ENCODE peak calls at places on chromosome 14, in eight cellular contexts. Y is transverse colon, T is A549, F is AG09309, U is heart right ventricle, M is RWPE2, Q is psoas muscle, L is lung. X is an unnamed sample.

GRCh38 chr14:92135269-92135668 is 13.5 kb downstream of the CPSF2 start:
- DNase-seq in U (no peak), Y (no peak), T (peak; percentile 59), L (no peak), F (no peak), M (no peak), Q (no peak), X (peak; percentile 68)

GRCh38 chr14:98140862-98141261 is 1131.1 kb downstream of the BCL11B start:
- DNase-seq in F (no peak), Q (no peak), L (no peak), U (no peak), Y (no peak), M (no peak), T (no peak), X (no peak)

GRCh38 chr14:77131871-77132486 is 9.6 kb downstream of the ZDHHC22 start:
- DNase-seq in T (no peak), M (no peak), L (no peak), Q (no peak), F (no peak), Y (no peak), U (no peak), X (no peak)

GRCh38 chr14:93960108-93960475 is 16.3 kb downstream of the ASB2 start:
- DNase-seq in Y (no peak), M (no peak), Q (no peak), U (no peak), F (no peak), L (no peak), T (no peak), X (no peak)

GRCh38 chr14:69891422-69891821 is 12.2 kb downstream of the SMOC1 start:
- DNase-seq in Q (no peak), L (no peak), M (no peak), F (no peak), T (no peak), Y (no peak), U (no peak), X (no peak)

GRCh38 chr14:33679461-33680225 is 271.2 kb downstream of the EGLN3 start:
- DNase-seq in Y (no peak), M (no peak), F (no peak), U (no peak), T (no peak), Q (no peak), L (no peak), X (no peak)

GRCh38 chr14:92683041-92683440 is 65.4 kb downstream of the LGMN start:
- DNase-seq in F (no peak), M (no peak), T (no peak), Q (no peak), L (no peak), Y (no peak), U (no peak), X (no peak)

GRCh38 chr14:89428556-89429196 is 11.6 kb upstream of the FOXN3 start:
- DNase-seq in F (no peak), Q (peak; percentile 37), U (no peak), M (peak; percentile 86), L (no peak), T (no peak), Y (no peak), X (no peak)

GRCh38 chr14:104035300-104035699 is 50.2 kb upstream of the ASPG start:
- DNase-seq in L (no peak), F (no peak), Q (no peak), T (no peak), Y (no peak), U (no peak), M (no peak), X (no peak)

GRCh38 chr14:42111355-42111754 is 504.7 kb downstream of the LRFN5 start:
- DNase-seq in Y (no peak), M (no peak), U (no peak), Q (no peak), L (no peak), F (no peak), T (no peak), X (no peak)

GRCh38 chr14:42113358-42114070 is 506.8 kb downstream of the LRFN5 start:
- DNase-seq in M (no peak), T (no peak), Q (no peak), U (no peak), L (no peak), Y (no peak), F (no peak), X (no peak)

GRCh38 chr14:42112108-42112507 is 505.4 kb downstream of the LRFN5 start:
- DNase-seq in F (peak; percentile 18), U (no peak), T (no peak), Q (no peak), M (no peak), Y (no peak), L (no peak), X (no peak)

DNA sequence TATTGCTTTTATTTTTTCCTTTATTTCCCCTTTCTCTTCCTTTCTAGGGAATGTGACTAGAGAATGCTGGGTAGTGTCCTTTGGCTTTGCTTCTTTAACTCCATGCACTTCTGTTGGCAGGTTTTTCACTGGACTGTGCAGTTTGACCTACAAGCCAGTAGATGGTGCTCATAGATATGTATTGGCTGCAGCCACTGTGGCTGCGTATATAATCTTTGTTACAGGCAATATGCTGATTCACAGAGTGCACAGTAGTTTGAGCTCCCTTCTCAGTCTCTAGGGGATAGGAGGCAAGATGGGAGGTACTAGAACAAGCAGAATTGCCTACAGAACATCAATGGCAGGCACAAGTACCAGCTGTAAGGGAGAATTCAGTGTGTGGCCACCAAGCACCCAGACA is 503.5 kb downstream of the LRFN5 start:
- DNase-seq in F (peak; percentile 32), Q (no peak), M (no peak), T (peak; percentile 66), Y (no peak), U (no peak), L (no peak), X (peak; percentile 46)
- TF ChIP-seq CTCF in F (peak; percentile 85), Q (no peak), M (peak; percentile 62), T (peak; percentile 39), Y (no peak), U (peak; percentile 18), L (no peak), X (peak; percentile 86)

GRCh38 chr14:96811985-96812667 is 14.9 kb downstream of the VRK1 start:
- DNase-seq in L (no peak), M (no peak), U (no peak), Q (no peak), F (no peak), T (no peak), Y (no peak), X (no peak)

GRCh38 chr14:96811265-96811664 is 14.1 kb downstream of the VRK1 start:
- DNase-seq in F (no peak), Q (no peak), M (no peak), Y (no peak), U (no peak), L (no peak), T (no peak), X (no peak)

GRCh38 chr14:96817750-96818666 is 20.8 kb downstream of the VRK1 start:
- DNase-seq in Y (no peak), U (no peak), M (no peak), Q (no peak), F (no peak), T (no peak), L (no peak), X (no peak)

GRCh38 chr14:96821501-96821900 is 24.3 kb downstream of the VRK1 start:
- DNase-seq in T (no peak), U (no peak), Q (no peak), F (no peak), L (no peak), M (no peak), Y (no peak), X (no peak)

DNA sequence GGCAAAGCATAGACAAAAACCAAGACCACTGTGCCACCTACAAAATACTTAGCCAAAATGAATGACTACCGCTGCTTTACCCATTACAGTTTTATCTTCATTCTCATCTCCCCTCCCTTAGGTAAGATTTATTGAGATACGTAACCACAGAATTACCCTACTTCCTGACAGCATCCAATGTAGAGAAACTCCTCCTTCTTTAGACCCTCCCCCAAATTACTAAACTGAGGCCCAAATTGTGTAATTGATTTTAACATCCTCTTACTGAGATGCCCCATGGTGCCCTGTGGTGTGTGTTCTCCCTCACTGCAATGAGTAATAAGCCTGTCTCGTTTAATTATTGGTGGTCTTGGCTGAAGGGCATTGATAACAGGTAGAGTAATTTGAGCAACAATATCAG is 19.1 kb downstream of the VRK1 start:
- DNase-seq in F (no peak), Y (no peak), Q (no peak), U (no peak), M (no peak), T (no peak), L (no peak), X (no peak)
- H3K4me3 ChIP-seq in F (no peak overlapping the region), Y (no peak overlapping the region), Q (no peak overlapping the region), U (no peak overlapping the region), M (no peak overlapping the region), T (no peak overlapping the region), L (no peak overlapping the region), X (no peak overlapping the region)

DNA sequence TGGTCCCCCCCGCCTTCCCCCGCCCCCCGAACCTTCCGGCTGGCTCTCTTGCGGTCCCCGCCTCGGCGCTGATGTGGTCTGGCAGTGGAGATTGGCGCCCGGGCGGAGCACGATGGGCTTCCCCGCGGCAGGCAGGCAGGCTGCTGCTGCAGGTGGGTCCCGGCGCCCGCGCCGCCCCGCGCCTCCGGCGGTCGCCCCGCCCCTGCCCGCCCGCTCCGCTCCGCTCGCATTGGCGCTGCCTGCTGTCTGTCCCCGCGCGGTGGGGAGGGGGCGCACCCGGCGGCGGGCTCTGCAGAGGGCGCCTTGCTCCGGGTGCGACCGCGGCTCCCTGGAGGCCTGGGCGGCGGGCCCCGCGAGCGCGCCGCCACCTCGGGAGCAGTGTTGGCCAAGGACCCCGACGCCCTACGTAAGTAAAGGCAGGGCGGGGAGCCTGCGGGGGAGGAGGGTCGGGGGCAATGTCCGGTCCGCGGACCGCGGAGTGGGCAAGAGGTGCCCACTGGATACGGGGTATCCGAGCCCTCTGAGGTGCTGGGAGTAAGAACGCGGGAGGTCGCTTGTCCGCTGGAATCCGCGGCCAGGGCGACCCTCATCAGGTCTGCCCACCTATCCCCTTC is at the start of gene AKAP5:
- DNase-seq in Y (peak; percentile 75), Q (peak; percentile 41), U (peak; percentile 59), F (no peak), M (no peak), L (peak; percentile 46), T (peak; percentile 28), X (no peak)
- TF ChIP-seq CTCF in Y (no peak), Q (no peak), U (no peak), F (no peak), M (peak; percentile 13), L (no peak), T (no peak), X (peak; percentile 23)

GRCh38 chr14:58278177-58278576 is 20.2 kb upstream of the ARID4A start:
- DNase-seq in T (no peak), U (no peak), L (no peak), Q (no peak), M (no peak), F (no peak), Y (no peak), X (no peak)

GRCh38 chr14:58281969-58282368 is 16.4 kb upstream of the ARID4A start:
- DNase-seq in Y (no peak), M (no peak), F (no peak), U (no peak), T (peak; percentile 18), L (no peak), Q (no peak), X (no peak)

GRCh38 chr14:58283730-58284129 is 14.6 kb upstream of the ARID4A start:
- DNase-seq in M (no peak), L (no peak), Q (no peak), Y (no peak), T (no peak), F (no peak), U (no peak), X (no peak)

GRCh38 chr14:58282925-58283593 is 15.3 kb upstream of the ARID4A start:
- DNase-seq in F (no peak), U (no peak), Q (no peak), Y (no peak), M (no peak), L (no peak), T (no peak), X (no peak)

GRCh38 chr14:58280954-58281787 is 17.2 kb upstream of the ARID4A start:
- DNase-seq in T (peak; percentile 72), Y (peak; percentile 44), L (peak; percentile 51), Q (no peak), U (no peak), M (no peak), F (peak; percentile 76), X (peak; percentile 55)
- H3K4me3 ChIP-seq in T (no peak overlapping the region), Y (no peak overlapping the region), L (no peak overlapping the region), Q (no peak overlapping the region), U (no peak overlapping the region), M (no peak overlapping the region), F (no peak overlapping the region), X (peak overlapping the region; percentile 8)